ENCODE peak calls at places on chromosomes 5 and 9, in four cellular contexts. F is epithelial cell of esophagus, P is GM12864, L is mucosa of descending colon. A is an unnamed sample.

GRCh38 chr9:129570450-129571297 is 50.2 kb downstream of the C9orf50 start:
- DNase-seq in F (peak; percentile 80), P (no peak), L (no peak), A (no peak)

GRCh38 chr5:154618696-154619095 is 136.5 kb upstream of the LARP1 start:
- DNase-seq in F (peak; percentile 36), P (no peak), L (no peak), A (no peak)

GRCh38 chr9:129430940-129431693 is 189.8 kb downstream of the C9orf50 start:
- DNase-seq in F (no peak), P (no peak), L (no peak), A (no peak)

GRCh38 chr5:133524597-133524996 is 87.7 kb downstream of the FSTL4 start:
- DNase-seq in F (no peak), P (no peak), L (no peak), A (no peak)

GRCh38 chr5:139725073-139725830 is 70.4 kb upstream of the PSD2 start:
- DNase-seq in F (no peak), P (no peak), L (peak; percentile 62), A (no peak)

GRCh38 chr9:70053864-70054263 is 10.2 kb downstream of the MAMDC2 start:
- DNase-seq in F (peak; percentile 92), P (no peak), L (no peak), A (no peak)

GRCh38 chr9:132411091-132411508 is 1.1 kb downstream of the CFAP77 start:
- DNase-seq in F (peak; percentile 68), P (peak; percentile 21), L (peak; percentile 61), A (peak; percentile 82)

GRCh38 chr5:33892419-33893151 is 795 bp upstream of the ADAMTS12 start:
- DNase-seq in F (peak; percentile 5), P (no peak), L (no peak), A (no peak)

GRCh38 chr5:9149988-9150387 is 395.9 kb downstream of the SEMA5A start:
- DNase-seq in F (peak; percentile 98), P (no peak), L (no peak), A (no peak)

GRCh38 chr9:37618817-37619216 is 26.4 kb upstream of the TOMM5 start:
- DNase-seq in F (peak; percentile 68), P (no peak), L (no peak), A (no peak)

GRCh38 chr9:136052433-136052880 is 42.6 kb downstream of the NACC2 start:
- DNase-seq in F (no peak), P (no peak), L (peak; percentile 65), A (no peak)

GRCh38 chr5:38497946-38498345 is 58.5 kb downstream of the LIFR start:
- DNase-seq in F (no peak), P (no peak), L (no peak), A (no peak)

GRCh38 chr5:10354048-10354872 is 765 bp downstream of the MARCHF6 start:
- DNase-seq in F (peak; percentile 36), P (no peak), L (peak; percentile 65), A (peak; percentile 52)

GRCh38 chr5:18745591-18745987 is 1111.3 kb downstream of the TAF11L14 start:
- DNase-seq in F (no peak), P (no peak), L (peak; percentile 40), A (no peak)

GRCh38 chr5:64462391-64462790 is 43.4 kb upstream of the RGS7BP start:
- DNase-seq in F (no peak), P (no peak), L (no peak), A (no peak)

GRCh38 chr5:14395411-14395810 is 186.2 kb upstream of the OTULINL start:
- DNase-seq in F (no peak), P (no peak), L (no peak), A (no peak)

GRCh38 chr5:94614156-94614805 is 4.1 kb downstream of the KIAA0825 start:
- DNase-seq in F (no peak), P (no peak), L (no peak), A (no peak)

GRCh38 chr5:20694121-20694520 is 706.1 kb upstream of the CDH18 start:
- DNase-seq in F (peak; percentile 11), P (no peak), L (no peak), A (no peak)

GRCh38 chr5:95392593-95393182 is 1.5 kb downstream of the FAM81B start:
- DNase-seq in F (peak; percentile 59), P (no peak), L (no peak), A (no peak)

GRCh38 chr9:118829334-118829733 is 539.9 kb downstream of the BRINP1 start:
- DNase-seq in F (peak; percentile 2), P (no peak), L (no peak), A (no peak)

GRCh38 chr5:127942246-127943060 is 141.1 kb upstream of the SLC12A2 start:
- DNase-seq in F (peak; percentile 47), P (no peak), L (no peak), A (no peak)

GRCh38 chr5:36741138-36741537 is 134.7 kb downstream of the SLC1A3 start:
- DNase-seq in F (no peak), P (no peak), L (no peak), A (no peak)

GRCh38 chr9:111825468-111826145 is 30.9 kb upstream of the SHOC1 start:
- DNase-seq in F (peak; percentile 68), P (no peak), L (no peak), A (no peak)

GRCh38 chr9:117305454-117305853 is 109.4 kb downstream of the ASTN2 start:
- DNase-seq in F (no peak), P (no peak), L (no peak), A (no peak)

GRCh38 chr5:34415559-34416198 is 240.4 kb upstream of the RAI14 start:
- DNase-seq in F (no peak), P (peak; percentile 12), L (no peak), A (peak; percentile 66)

GRCh38 chr5:151870820-151871219 is 53.8 kb downstream of the GLRA1 start:
- DNase-seq in F (peak; percentile 65), P (no peak), L (no peak), A (no peak)

GRCh38 chr5:82168294-82168693 is 109.9 kb downstream of the RPS23 start:
- DNase-seq in F (no peak), P (no peak), L (no peak), A (no peak)

GRCh38 chr5:106163233-106163632 is 1507.5 kb downstream of the EFNA5 start:
- DNase-seq in F (no peak), P (no peak), L (no peak), A (no peak)

GRCh38 chr5:67537439-67538342 is 341.1 kb upstream of the CD180 start:
- DNase-seq in F (no peak), P (no peak), L (no peak), A (peak; percentile 3)

GRCh38 chr9:16033921-16034320 is 481.1 kb downstream of the CCDC171 start:
- DNase-seq in F (no peak), P (no peak), L (no peak), A (no peak)

GRCh38 chr9:16033253-16033652 is 480.4 kb downstream of the CCDC171 start:
- DNase-seq in F (no peak), P (no peak), L (no peak), A (no peak)

GRCh38 chr9:16031971-16032370 is 479.1 kb downstream of the CCDC171 start:
- DNase-seq in F (no peak), P (no peak), L (no peak), A (no peak)

GRCh38 chr9:16031486-16031885 is 478.6 kb downstream of the CCDC171 start:
- DNase-seq in F (no peak), P (no peak), L (no peak), A (no peak)

DNA sequence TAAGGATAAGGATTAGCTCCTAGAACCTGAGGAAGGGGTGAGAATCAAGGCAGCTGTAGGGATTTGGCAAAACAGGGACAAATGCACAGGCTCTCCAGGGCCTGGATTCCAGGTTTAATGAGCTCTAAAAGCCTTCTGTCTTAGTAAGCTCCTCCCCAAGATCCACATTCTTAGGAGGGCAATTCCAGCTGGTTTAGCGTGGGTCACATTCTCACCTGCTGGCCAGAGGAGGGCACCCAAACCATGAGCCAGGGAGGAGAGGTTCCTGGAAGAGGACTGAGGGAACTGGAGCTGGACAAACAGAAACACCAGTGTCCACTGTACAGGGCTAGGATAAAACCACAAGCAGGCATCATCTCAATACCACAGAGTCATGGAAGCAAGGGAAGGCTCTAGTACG is 480.0 kb downstream of the CCDC171 start:
- DNase-seq in F (no peak), P (no peak), L (no peak), A (no peak)
- TF ChIP-seq CTCF in F (no peak), P (no peak), L (no peak), A (no peak)

GRCh38 chr5:40909723-40910122 is 426 bp downstream of the C7 start:
- DNase-seq in F (no peak), P (no peak), L (no peak), A (no peak)

GRCh38 chr5:40909233-40909632 is at the start of gene C7:
- DNase-seq in F (no peak), P (no peak), L (no peak), A (no peak)

GRCh38 chr5:40904205-40904993 is 4.9 kb upstream of the C7 start:
- DNase-seq in F (peak; percentile 79), P (peak; percentile 30), L (no peak), A (peak; percentile 48)

GRCh38 chr5:40906351-40906751 is 2.9 kb upstream of the C7 start:
- DNase-seq in F (peak; percentile 66), P (no peak), L (no peak), A (no peak)

DNA sequence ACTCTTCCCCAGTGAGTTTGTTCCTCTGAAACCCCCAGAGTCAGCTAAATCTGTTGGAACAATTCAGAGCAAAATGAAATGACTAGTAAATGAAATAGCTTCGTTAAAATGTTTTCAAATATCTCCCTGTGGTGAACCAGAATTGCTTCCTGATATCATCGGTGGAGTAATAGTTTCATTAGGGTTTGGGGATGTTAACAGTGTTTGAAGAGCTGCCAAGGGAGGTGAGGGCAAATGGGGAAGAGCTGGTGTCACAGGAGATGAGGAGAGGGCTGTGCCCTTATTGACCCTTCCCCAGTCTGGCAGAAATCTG is 4.3 kb upstream of the C7 start:
- DNase-seq in F (no peak), P (no peak), L (no peak), A (no peak)
- TF ChIP-seq CTCF in F (no peak), P (no peak), L (no peak), A (no peak)

DNA sequence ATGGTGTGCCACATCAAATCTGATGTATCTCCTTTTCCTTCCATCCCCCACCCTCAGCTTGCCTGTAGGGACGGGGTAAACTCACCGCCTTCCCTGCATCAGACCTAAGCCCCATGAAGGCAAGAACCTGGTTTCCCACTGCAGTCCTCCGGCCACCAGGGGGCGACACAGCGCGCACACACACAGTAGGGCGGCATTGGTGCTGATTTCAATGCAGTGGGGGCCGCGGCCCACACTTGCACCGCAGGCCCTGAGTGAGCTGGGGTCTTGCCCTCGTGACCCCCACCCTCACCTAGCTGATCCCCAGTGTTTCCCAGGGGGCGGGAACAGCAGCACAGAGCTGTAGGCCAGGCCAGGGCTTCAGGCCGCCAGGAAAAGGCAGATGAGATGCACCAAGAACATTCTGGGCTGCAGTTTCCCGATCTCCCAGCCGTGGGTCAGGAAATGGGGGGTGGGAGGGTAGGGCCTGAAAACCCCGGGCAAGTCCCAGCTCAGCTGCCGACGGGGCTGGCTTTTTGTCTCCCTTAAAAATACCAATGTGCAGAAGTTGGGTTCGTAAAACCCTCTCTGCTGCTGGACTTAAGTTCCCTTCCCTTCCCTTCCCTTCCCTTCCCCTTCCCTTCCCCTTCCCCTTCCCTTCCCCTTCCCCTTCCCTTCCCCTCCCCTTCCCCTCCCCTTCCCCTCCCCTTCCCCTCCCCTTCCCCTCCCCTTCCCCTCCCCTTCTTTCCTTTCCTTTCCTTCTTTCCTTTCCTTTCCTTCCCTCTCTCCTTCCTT is 19.5 kb downstream of the FAM163B start:
- DNase-seq in F (no peak), P (no peak), L (no peak), A (no peak)
- TF ChIP-seq CTCF in F (no peak), P (peak; percentile 67), L (peak; percentile 11), A (peak; percentile 38)

DNA sequence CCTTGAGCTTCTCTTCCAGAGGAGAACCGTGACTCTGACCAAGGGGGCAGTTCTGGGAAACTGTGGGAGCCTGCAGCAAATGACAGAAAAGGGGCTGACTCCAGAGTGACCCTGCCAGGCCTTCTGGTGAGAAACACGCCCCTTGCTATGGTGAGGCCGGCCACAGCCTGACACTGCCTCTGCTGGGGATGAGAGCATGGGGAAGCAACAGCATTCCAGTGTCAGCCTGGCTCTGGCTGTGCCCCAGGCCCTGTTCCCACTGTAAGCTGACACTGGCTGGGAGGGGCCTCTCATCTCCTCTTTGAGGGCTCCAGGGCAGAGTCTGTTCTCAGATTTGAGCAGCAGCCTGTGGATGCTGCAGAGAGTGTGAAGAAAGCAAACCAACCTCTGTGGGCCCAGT is 180.0 kb upstream of the IL12B start:
- DNase-seq in F (peak; percentile 59), P (no peak), L (peak; percentile 63), A (no peak)
- TF ChIP-seq CTCF in F (no peak), P (no peak), L (no peak), A (no peak)